ENCODE peak calls at places on chromosomes 5 and 9, in seven cellular contexts. F, N, V, X, E, P and Z are unnamed samples.

GRCh38 chr9:114156311-114156657 is 947 bp downstream of the COL27A1 start:
- DNase-seq in F (peak; percentile 42), N (no peak), V (no peak), X (no peak), E (no peak), P (peak; percentile 40), Z (no peak)

GRCh38 chr5:86983208-86983607 is 284.5 kb upstream of the RASA1 start:
- DNase-seq in F (no peak), N (no peak), V (no peak), X (no peak), E (no peak), P (no peak), Z (no peak)

GRCh38 chr9:86300701-86301100 is 18.4 kb upstream of the ISCA1 start:
- DNase-seq in F (no peak), N (no peak), V (no peak), X (no peak), E (no peak), P (no peak), Z (no peak)

GRCh38 chr9:14214065-14214684 is 99.8 kb downstream of the NFIB start:
- DNase-seq in F (no peak), N (no peak), V (no peak), X (no peak), E (no peak), P (no peak), Z (no peak)

GRCh38 chr5:65808261-65808741 is 86.3 kb downstream of the NLN start:
- DNase-seq in F (no peak), N (no peak), V (no peak), X (no peak), E (no peak), P (no peak), Z (no peak)

GRCh38 chr9:93532121-93532520 is 44.3 kb upstream of the PHF2 start:
- DNase-seq in F (no peak), N (no peak), V (no peak), X (no peak), E (no peak), P (no peak), Z (no peak)

GRCh38 chr9:133023117-133023890 is 7.5 kb upstream of the GTF3C5 start:
- DNase-seq in F (peak; percentile 50), N (no peak), V (no peak), X (peak; percentile 23), E (no peak), P (no peak), Z (no peak)

GRCh38 chr5:178332096-178332780 is 99.6 kb upstream of the PHYKPL start:
- DNase-seq in F (no peak), N (no peak), V (no peak), X (no peak), E (no peak), P (no peak), Z (no peak)

GRCh38 chr5:14231156-14231555 is 88.0 kb downstream of the TRIO start:
- DNase-seq in F (no peak), N (no peak), V (no peak), X (no peak), E (no peak), P (no peak), Z (no peak)

GRCh38 chr5:111764019-111764418 is 7.0 kb upstream of the NREP start:
- DNase-seq in F (peak; percentile 22), N (no peak), V (no peak), X (no peak), E (no peak), P (no peak), Z (no peak)

GRCh38 chr5:36367524-36367923 is 65.8 kb upstream of the RANBP3L start:
- DNase-seq in F (no peak), N (no peak), V (no peak), X (no peak), E (no peak), P (no peak), Z (no peak)

GRCh38 chr5:154783774-154784460 is 28.7 kb downstream of the LARP1 start:
- DNase-seq in F (no peak), N (no peak), V (no peak), X (peak; percentile 43), E (no peak), P (no peak), Z (no peak)

GRCh38 chr9:114909657-114910056 is 20.7 kb downstream of the TNFSF8 start:
- DNase-seq in F (no peak), N (no peak), V (no peak), X (no peak), E (no peak), P (no peak), Z (no peak)

GRCh38 chr9:101131326-101131725 is 102.8 kb downstream of the PLPPR1 start:
- DNase-seq in F (peak; percentile 16), N (no peak), V (no peak), X (no peak), E (no peak), P (no peak), Z (no peak)

GRCh38 chr5:21219966-21220365 is 1232.0 kb upstream of the CDH18 start:
- DNase-seq in F (no peak), N (no peak), V (no peak), X (no peak), E (no peak), P (no peak), Z (no peak)

GRCh38 chr5:14399054-14399657 is 182.4 kb upstream of the OTULINL start:
- DNase-seq in F (peak; percentile 72), N (peak; percentile 38), V (peak; percentile 21), X (no peak), E (peak; percentile 28), P (peak; percentile 7), Z (peak; percentile 30)

GRCh38 chr5:176473335-176474006 is 25.3 kb downstream of the FAF2 start:
- DNase-seq in F (no peak), N (no peak), V (no peak), X (no peak), E (no peak), P (no peak), Z (no peak)

GRCh38 chr5:6674421-6674820 is 38.8 kb upstream of the TENT4A start:
- DNase-seq in F (no peak), N (no peak), V (no peak), X (no peak), E (no peak), P (no peak), Z (no peak)

DNA sequence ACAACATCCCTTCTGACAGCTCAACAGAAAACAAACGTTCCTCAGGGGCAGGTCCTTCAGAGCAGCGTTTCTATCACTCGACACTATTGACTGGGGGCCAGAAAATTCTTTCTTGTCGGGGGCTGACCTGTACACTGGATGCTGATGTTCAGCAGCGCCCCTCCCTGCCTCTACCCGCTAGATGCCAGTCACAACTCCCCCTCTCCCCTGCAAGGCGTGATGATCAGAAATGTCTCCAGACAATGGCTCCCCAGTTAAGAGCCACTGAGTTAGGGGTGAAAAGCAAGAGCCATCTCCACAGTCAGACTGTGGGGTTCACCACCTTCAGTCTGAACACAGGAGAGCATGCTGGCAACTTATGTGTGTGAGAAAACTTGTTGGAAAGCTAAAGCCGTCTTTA is 39.8 kb downstream of the SERINC5 start:
- DNase-seq in F (no peak), N (no peak), V (no peak), X (no peak), E (no peak), P (no peak), Z (no peak)
- H3K27ac ChIP-seq in F (peak overlapping the region; percentile 81), N (no peak overlapping the region), V (no peak overlapping the region), X (no peak overlapping the region), E (peak overlapping the region; percentile 55), P (peak overlapping the region; percentile 62), Z (peak overlapping the region; percentile 19)

DNA sequence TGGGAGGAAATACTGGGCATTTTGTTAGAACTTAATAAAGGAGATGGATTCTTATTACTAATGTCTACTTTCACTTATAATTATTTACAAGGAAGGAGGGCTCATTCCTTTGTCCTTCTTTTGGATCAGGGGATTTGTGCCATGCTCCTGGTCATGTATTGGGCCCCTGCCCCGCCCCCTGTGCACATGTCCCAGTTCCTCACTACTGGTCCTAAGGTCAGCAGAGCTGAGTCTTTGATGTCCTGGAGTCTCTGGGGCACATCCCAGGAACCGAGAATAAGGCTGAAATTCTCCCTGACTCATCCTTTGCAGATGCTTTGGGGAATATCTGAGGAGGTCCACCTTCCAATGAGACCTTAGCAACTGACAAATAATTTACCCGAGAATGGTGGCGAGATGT is 19.6 kb upstream of the TIFAB start:
- DNase-seq in F (no peak), N (no peak), V (no peak), X (no peak), E (peak; percentile 31), P (no peak), Z (no peak)
- H3K27me3 ChIP-seq in F (peaks cover 81% of the 10 kb centered on the region), N (no peaks in the 10 kb centered on the region), V (peaks cover 4% of the 10 kb centered on the region), X (peaks cover 6% of the 10 kb centered on the region), E (no peaks in the 10 kb centered on the region), P (no peaks in the 10 kb centered on the region), Z (peaks cover 16% of the 10 kb centered on the region)

DNA sequence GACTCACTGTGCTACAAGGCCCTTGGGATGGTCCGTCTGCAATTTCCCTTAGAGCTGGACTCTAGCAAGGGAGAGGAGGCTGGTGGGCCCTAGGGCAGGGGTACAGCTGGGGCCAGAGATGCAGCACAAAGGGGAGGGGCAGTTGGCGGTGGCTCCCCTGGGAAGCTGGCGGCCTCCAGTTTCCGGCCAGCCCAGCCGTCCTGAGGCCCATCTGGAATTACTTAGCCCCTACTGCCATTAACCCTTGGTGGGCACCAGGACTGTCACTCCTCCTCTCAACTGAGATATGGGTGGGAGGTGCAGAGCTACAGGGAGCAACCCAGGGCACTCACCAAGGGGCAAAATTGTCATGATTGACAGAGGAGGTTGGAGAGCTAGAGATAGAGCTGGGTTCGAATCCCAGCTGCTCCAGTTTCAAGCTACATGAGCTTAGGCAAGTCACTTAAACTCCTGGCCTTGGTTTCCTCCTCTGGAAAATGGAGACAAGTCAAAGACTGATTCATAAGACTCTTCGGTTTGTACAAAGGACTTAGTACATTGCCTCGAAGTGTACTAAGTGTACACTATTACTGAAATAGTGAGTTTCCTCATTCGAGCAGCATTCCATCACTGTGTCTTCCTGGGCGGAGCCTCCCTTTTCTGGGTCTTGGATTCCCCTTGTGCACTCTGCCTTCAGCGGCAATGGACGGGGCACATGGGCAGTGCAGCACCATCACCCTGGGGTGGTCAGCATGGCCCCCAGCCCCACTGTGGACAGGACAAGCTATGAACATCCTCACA is 2.7 kb upstream of the PDGFRB start:
- DNase-seq in F (no peak), N (no peak), V (no peak), X (no peak), E (no peak), P (no peak), Z (no peak)
- TF ChIP-seq REST in F (no peak), N (no peak), V (no peak), X (no peak), E (no peak), P (no peak), Z (no peak)

GRCh38 chr9:105554042-105554441 is 3.9 kb upstream of the FKTN start:
- DNase-seq in F (no peak), N (no peak), V (no peak), X (no peak), E (no peak), P (no peak), Z (no peak)

DNA sequence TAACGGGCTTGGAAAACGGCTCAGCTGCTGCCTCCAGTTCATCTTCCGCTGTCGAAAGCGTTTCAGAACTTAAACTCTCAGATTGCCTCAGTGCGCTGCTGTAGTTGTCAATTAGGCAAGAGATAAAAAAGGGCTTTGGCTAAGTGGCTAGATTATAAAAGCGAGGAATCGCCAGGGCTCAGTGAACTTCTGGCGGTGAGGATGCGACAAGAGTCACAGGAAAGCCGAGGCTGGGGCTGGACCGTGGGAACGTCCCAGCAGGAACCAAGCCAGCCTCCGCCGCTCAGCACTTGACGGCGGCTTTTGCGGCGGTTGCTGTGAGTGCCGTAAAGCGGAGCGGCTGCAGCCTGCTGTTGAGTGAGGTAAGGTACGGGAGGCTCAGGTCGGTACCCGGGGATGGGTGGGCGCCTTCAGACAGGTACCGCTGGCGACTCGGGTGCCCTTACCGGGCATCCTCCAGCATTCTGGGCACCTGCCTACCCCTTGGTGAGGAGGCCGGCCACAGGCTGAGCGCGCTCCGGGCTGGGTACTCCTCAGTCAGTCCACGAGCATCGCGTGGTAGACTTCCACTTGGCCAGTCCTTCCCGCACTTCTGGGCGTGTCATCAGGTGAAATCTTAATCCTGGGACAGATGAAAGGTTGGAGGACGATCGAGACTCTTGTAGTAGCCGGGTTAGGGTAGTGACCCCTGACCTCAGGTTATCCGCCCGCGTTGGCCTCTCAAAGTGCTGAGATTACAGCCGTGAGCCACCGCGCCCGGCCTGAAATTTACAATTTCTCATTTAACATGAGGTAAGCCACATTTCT is at the start of gene FKTN:
- DNase-seq in F (peak; percentile 94), N (peak; percentile 91), V (peak; percentile 64), X (peak; percentile 67), E (peak; percentile 73), P (peak; percentile 81), Z (peak; percentile 53)
- H3K27ac ChIP-seq in F (no peak within 1 kb of the TSS), N (no peak within 1 kb of the TSS), V (peak within 1 kb of the TSS; percentile 28), X (peak within 1 kb of the TSS; percentile 95), E (peak within 1 kb of the TSS; percentile 35), P (peak within 1 kb of the TSS; percentile 3), Z (peak within 1 kb of the TSS; percentile 81)